ENCODE peak calls at places on chromosomes 11 and 22, in six cellular contexts. One of them, this sample, is unnamed.

GRCh38 chr22:22978637-22979036 is 91.0 kb downstream of the IGLL5 start:
- DNase-seq in GM20000: no peak
- DNase-seq in heart right ventricle: no peak
- DNase-seq in mammary epithelial cell: no peak
- DNase-seq in spleen: no peak
- DNase-seq in fibroblast of lung: no peak
- DNase-seq in this sample: no peak

GRCh38 chr22:39416319-39416718 is 16.7 kb downstream of the TAB1 start:
- DNase-seq in heart right ventricle: no peak
- DNase-seq in fibroblast of lung: no peak
- DNase-seq in spleen: peak
- DNase-seq in mammary epithelial cell: no peak
- DNase-seq in GM20000: no peak
- DNase-seq in this sample: no peak

GRCh38 chr22:21754523-21755128 is 19.0 kb upstream of the YPEL1 start:
- DNase-seq in heart right ventricle: no peak
- DNase-seq in mammary epithelial cell: no peak
- DNase-seq in spleen: peak
- DNase-seq in fibroblast of lung: peak
- DNase-seq in GM20000: no peak
- DNase-seq in this sample: no peak

GRCh38 chr22:36998620-36999351 is 20.5 kb downstream of the TST start:
- DNase-seq in heart right ventricle: no peak
- DNase-seq in GM20000: no peak
- DNase-seq in spleen: no peak
- DNase-seq in fibroblast of lung: no peak
- DNase-seq in mammary epithelial cell: peak
- DNase-seq in this sample: no peak

GRCh38 chr22:39148727-39149535 is 3.5 kb downstream of the CBX7 start:
- DNase-seq in GM20000: peak
- DNase-seq in heart right ventricle: no peak
- DNase-seq in mammary epithelial cell: no peak
- DNase-seq in fibroblast of lung: no peak
- DNase-seq in spleen: peak
- DNase-seq in this sample: peak

GRCh38 chr11:60119708-60120107 is 31.2 kb downstream of the MS4A2 start:
- DNase-seq in heart right ventricle: no peak
- DNase-seq in spleen: no peak
- DNase-seq in fibroblast of lung: no peak
- DNase-seq in GM20000: no peak
- DNase-seq in mammary epithelial cell: no peak
- DNase-seq in this sample: no peak

GRCh38 chr11:120061761-120062560 is 76.0 kb downstream of the TRIM29 start:
- DNase-seq in GM20000: peak
- DNase-seq in fibroblast of lung: peak
- DNase-seq in spleen: no peak
- DNase-seq in mammary epithelial cell: no peak
- DNase-seq in heart right ventricle: no peak
- DNase-seq in this sample: peak

GRCh38 chr11:3853545-3853842 is 2.0 kb upstream of the STIM1 start:
- DNase-seq in spleen: no peak
- DNase-seq in heart right ventricle: no peak
- DNase-seq in mammary epithelial cell: no peak
- DNase-seq in fibroblast of lung: no peak
- DNase-seq in GM20000: no peak
- DNase-seq in this sample: no peak

GRCh38 chr11:73513707-73514106 is 84.2 kb downstream of the FAM168A start:
- DNase-seq in GM20000: no peak
- DNase-seq in fibroblast of lung: no peak
- DNase-seq in spleen: no peak
- DNase-seq in heart right ventricle: no peak
- DNase-seq in mammary epithelial cell: peak
- DNase-seq in this sample: no peak

GRCh38 chr11:86209806-86210657 is 34.5 kb upstream of the EED start:
- DNase-seq in GM20000: no peak
- DNase-seq in fibroblast of lung: no peak
- DNase-seq in heart right ventricle: no peak
- DNase-seq in mammary epithelial cell: no peak
- DNase-seq in spleen: no peak
- DNase-seq in this sample: no peak

GRCh38 chr11:34940026-34940677 is 23.7 kb downstream of the PDHX start:
- DNase-seq in fibroblast of lung: peak
- DNase-seq in mammary epithelial cell: no peak
- DNase-seq in GM20000: peak
- DNase-seq in heart right ventricle: no peak
- DNase-seq in spleen: no peak
- DNase-seq in this sample: no peak

GRCh38 chr11:3218483-3219280 is at the start of gene MRGPRG:
- DNase-seq in mammary epithelial cell: no peak
- DNase-seq in spleen: peak
- DNase-seq in fibroblast of lung: no peak
- DNase-seq in GM20000: no peak
- DNase-seq in heart right ventricle: no peak
- DNase-seq in this sample: no peak

GRCh38 chr22:23068096-23068831 is 2.1 kb upstream of the GNAZ start:
- DNase-seq in fibroblast of lung: no peak
- DNase-seq in mammary epithelial cell: no peak
- DNase-seq in heart right ventricle: no peak
- DNase-seq in GM20000: no peak
- DNase-seq in spleen: peak
- DNase-seq in this sample: no peak

GRCh38 chr11:59197990-59198389 is 14.7 kb downstream of the MPEG1 start:
- DNase-seq in GM20000: no peak
- DNase-seq in heart right ventricle: peak
- DNase-seq in spleen: no peak
- DNase-seq in fibroblast of lung: peak
- DNase-seq in mammary epithelial cell: no peak
- DNase-seq in this sample: no peak

GRCh38 chr11:119589011-119589410 is 140.0 kb downstream of the NECTIN1 start:
- DNase-seq in mammary epithelial cell: no peak
- DNase-seq in GM20000: no peak
- DNase-seq in spleen: no peak
- DNase-seq in heart right ventricle: no peak
- DNase-seq in fibroblast of lung: no peak
- DNase-seq in this sample: no peak

GRCh38 chr11:125939081-125939521 is 6.7 kb upstream of the VSIG10L2 start:
- DNase-seq in mammary epithelial cell: no peak
- DNase-seq in fibroblast of lung: no peak
- DNase-seq in GM20000: no peak
- DNase-seq in heart right ventricle: peak
- DNase-seq in spleen: peak
- DNase-seq in this sample: no peak

GRCh38 chr11:64558065-64558745 is 32.8 kb upstream of the SLC22A12 start:
- DNase-seq in mammary epithelial cell: no peak
- DNase-seq in fibroblast of lung: no peak
- DNase-seq in GM20000: no peak
- DNase-seq in heart right ventricle: no peak
- DNase-seq in spleen: no peak
- DNase-seq in this sample: no peak

GRCh38 chr11:89168396-89168795 is 9.3 kb upstream of the TYR start:
- DNase-seq in mammary epithelial cell: no peak
- DNase-seq in GM20000: no peak
- DNase-seq in heart right ventricle: no peak
- DNase-seq in fibroblast of lung: no peak
- DNase-seq in spleen: no peak
- DNase-seq in this sample: no peak

GRCh38 chr22:45880732-45881523 is 96.0 kb downstream of the WNT7B start:
- DNase-seq in spleen: peak
- DNase-seq in GM20000: no peak
- DNase-seq in heart right ventricle: no peak
- DNase-seq in fibroblast of lung: no peak
- DNase-seq in mammary epithelial cell: no peak
- DNase-seq in this sample: peak
- TF ChIP-seq CTCF in spleen: no peak
- TF ChIP-seq CTCF in GM20000: no peak
- TF ChIP-seq CTCF in heart right ventricle: no peak
- TF ChIP-seq CTCF in fibroblast of lung: no peak
- TF ChIP-seq CTCF in mammary epithelial cell: no peak
- TF ChIP-seq CTCF in this sample: peak

DNA sequence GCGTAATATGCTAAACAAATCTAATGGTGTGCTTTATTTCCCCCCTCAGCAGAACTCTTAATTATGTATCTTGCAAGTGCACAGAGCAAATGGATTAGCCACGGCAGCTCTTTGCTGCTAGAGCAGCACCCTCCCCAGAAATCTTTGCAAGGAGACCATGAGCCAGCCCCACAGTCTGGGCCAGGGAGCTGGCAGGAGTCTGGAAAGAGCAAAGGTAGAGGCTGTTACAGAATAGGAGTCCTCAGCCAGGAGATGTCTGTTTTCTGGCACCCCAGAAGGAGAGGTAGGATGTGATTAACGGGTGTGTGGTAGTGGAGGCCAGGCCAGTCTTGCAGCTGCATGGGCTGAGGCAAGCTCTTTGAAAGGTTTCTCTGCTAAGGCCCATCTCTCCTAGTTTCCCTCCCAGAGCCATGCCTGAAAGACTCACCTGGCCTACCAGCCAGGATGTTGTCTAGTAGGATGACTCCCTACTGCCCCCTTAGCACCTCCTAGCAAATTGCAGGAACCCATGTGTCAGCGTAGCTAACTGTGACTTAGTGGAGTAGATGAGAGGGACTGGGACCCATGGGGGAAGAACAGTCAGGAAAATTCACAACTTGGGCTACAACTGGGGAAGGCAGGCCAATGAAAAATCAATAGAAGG is 557.2 kb downstream of the BUD13 start:
- DNase-seq in mammary epithelial cell: no peak
- DNase-seq in spleen: no peak
- DNase-seq in GM20000: no peak
- DNase-seq in heart right ventricle: no peak
- DNase-seq in fibroblast of lung: no peak
- DNase-seq in this sample: no peak
- TF ChIP-seq CTCF in mammary epithelial cell: peak
- TF ChIP-seq CTCF in spleen: no peak
- TF ChIP-seq CTCF in GM20000: peak
- TF ChIP-seq CTCF in heart right ventricle: no peak
- TF ChIP-seq CTCF in fibroblast of lung: no peak
- TF ChIP-seq CTCF in this sample: peak

DNA sequence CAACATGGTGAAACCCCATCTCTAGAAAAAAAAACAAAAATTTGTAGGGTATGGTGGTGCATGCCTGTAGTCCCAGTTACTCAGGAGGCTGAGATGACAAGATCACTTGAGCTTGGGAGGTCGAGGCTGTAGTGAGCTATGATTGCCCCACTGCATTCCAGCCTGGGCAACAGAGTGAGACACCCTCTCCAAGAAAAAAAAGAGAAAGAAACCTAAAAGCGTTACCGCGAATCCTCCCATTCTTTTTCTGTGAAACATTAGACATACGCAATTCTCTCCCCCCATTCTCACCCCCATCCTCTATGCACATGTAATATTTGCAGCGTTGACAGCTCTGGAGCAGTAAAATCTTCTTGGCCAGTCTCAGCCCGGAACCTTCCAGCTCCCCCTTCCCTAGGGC is 2.1 kb downstream of the LRP4 start:
- DNase-seq in spleen: no peak
- DNase-seq in mammary epithelial cell: no peak
- DNase-seq in fibroblast of lung: no peak
- DNase-seq in heart right ventricle: no peak
- DNase-seq in GM20000: no peak
- DNase-seq in this sample: peak
- TF ChIP-seq CTCF in spleen: no peak
- TF ChIP-seq CTCF in mammary epithelial cell: no peak
- TF ChIP-seq CTCF in fibroblast of lung: no peak
- TF ChIP-seq CTCF in heart right ventricle: no peak
- TF ChIP-seq CTCF in GM20000: no peak
- TF ChIP-seq CTCF in this sample: no peak

DNA sequence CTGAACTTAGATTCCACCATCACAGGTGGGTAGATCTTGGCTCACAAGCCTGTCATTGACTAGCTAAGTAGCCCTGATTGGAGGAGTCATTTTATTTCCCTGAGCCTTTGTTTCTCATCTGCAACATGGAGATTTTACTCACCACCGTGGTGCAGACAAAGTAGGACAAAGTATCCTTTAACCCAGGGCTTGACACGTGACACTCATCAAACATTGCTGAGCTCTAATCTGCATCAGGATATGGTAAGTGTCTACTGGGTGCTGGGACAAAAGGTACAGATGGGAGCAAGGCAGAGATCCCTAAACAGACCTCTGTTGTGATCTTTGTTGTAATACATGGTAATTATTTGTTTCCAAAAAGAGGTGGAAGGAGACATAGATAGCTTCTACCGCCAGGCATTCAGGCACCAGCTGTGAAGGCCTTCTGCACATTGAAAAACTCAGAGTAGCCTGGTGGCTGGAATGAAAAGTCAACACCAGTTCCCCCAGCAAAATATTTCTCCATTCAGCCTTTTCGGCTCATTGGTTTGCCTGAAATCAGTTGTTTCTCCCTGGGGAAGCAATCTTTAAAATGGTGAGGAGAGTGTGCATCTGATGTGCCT is 18.3 kb upstream of the MICAL2 start:
- DNase-seq in fibroblast of lung: no peak
- DNase-seq in heart right ventricle: no peak
- DNase-seq in GM20000: no peak
- DNase-seq in spleen: no peak
- DNase-seq in mammary epithelial cell: no peak
- DNase-seq in this sample: no peak
- TF ChIP-seq CTCF in fibroblast of lung: peak
- TF ChIP-seq CTCF in heart right ventricle: no peak
- TF ChIP-seq CTCF in GM20000: no peak
- TF ChIP-seq CTCF in spleen: no peak
- TF ChIP-seq CTCF in mammary epithelial cell: no peak
- TF ChIP-seq CTCF in this sample: no peak

DNA sequence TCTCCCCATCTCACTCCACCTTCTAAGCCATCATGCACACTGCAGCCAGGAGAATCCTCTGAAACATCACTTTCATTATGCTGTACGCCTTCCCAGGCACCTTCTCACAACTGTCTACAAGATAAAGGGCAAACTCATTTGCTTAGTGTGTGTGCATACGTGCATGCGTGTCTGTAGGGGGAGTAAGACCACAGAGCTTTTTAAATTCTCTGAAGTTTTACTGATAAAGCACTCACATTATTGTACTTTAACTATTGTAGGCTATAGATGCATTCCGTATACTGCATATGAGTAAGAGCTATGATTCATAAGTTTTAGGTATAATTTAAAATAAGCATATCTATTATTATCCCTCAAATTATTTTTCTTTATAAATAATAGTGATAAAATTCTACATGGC is 15.3 kb upstream of the ANKK1 start:
- DNase-seq in spleen: no peak
- DNase-seq in fibroblast of lung: no peak
- DNase-seq in heart right ventricle: no peak
- DNase-seq in GM20000: no peak
- DNase-seq in mammary epithelial cell: no peak
- DNase-seq in this sample: no peak
- TF ChIP-seq CTCF in spleen: no peak
- TF ChIP-seq CTCF in fibroblast of lung: no peak
- TF ChIP-seq CTCF in heart right ventricle: no peak
- TF ChIP-seq CTCF in GM20000: no peak
- TF ChIP-seq CTCF in mammary epithelial cell: no peak
- TF ChIP-seq CTCF in this sample: no peak